ENCODE peak calls at places on chromosomes 7 and 10, in ten cellular contexts. One of them, this sample, is unnamed.

GRCh38 chr10:58373446-58373834 is 11.8 kb upstream of the TFAM start:
- DNase-seq in lung microvascular endothelial cell: no peak
- DNase-seq in T47D: no peak
- DNase-seq in GM23248: peak; percentile 17
- DNase-seq in stimulated activated CD4-positive, alpha-beta T cell treated with anti-CD3 and anti-CD28 coated beads, Interleukin-1b, Interleukin-23, amount 100 ng/mL, for 1 hour: no peak
- DNase-seq in T-helper 9 cell: no peak
- DNase-seq in AG08395: no peak
- DNase-seq in mammary epithelial cell: peak; percentile 68
- DNase-seq in head of caudate nucleus: no peak
- DNase-seq in HEK293T: no peak
- DNase-seq in this sample: no peak

GRCh38 chr10:26486985-26487850 is 49.1 kb downstream of the APBB1IP start:
- DNase-seq in T-helper 9 cell: peak; percentile 49
- DNase-seq in T47D: no peak
- DNase-seq in mammary epithelial cell: peak; percentile 57
- DNase-seq in HEK293T: no peak
- DNase-seq in head of caudate nucleus: peak; percentile 13
- DNase-seq in GM23248: peak; percentile 99
- DNase-seq in stimulated activated CD4-positive, alpha-beta T cell treated with anti-CD3 and anti-CD28 coated beads, Interleukin-1b, Interleukin-23, amount 100 ng/mL, for 1 hour: peak; percentile 44
- DNase-seq in lung microvascular endothelial cell: no peak
- DNase-seq in AG08395: peak; percentile 48
- DNase-seq in this sample: no peak

GRCh38 chr10:102710604-102711003 is 3.6 kb downstream of the ARL3 start:
- DNase-seq in T-helper 9 cell: no peak
- DNase-seq in T47D: no peak
- DNase-seq in GM23248: peak; percentile 79
- DNase-seq in AG08395: peak; percentile 55
- DNase-seq in lung microvascular endothelial cell: peak; percentile 54
- DNase-seq in mammary epithelial cell: peak; percentile 25
- DNase-seq in stimulated activated CD4-positive, alpha-beta T cell treated with anti-CD3 and anti-CD28 coated beads, Interleukin-1b, Interleukin-23, amount 100 ng/mL, for 1 hour: no peak
- DNase-seq in head of caudate nucleus: no peak
- DNase-seq in HEK293T: no peak
- DNase-seq in this sample: no peak

GRCh38 chr7:76022026-76022780 is 25.6 kb downstream of the STYXL1 start:
- DNase-seq in AG08395: no peak
- DNase-seq in lung microvascular endothelial cell: no peak
- DNase-seq in T47D: no peak
- DNase-seq in head of caudate nucleus: no peak
- DNase-seq in stimulated activated CD4-positive, alpha-beta T cell treated with anti-CD3 and anti-CD28 coated beads, Interleukin-1b, Interleukin-23, amount 100 ng/mL, for 1 hour: no peak
- DNase-seq in mammary epithelial cell: no peak
- DNase-seq in T-helper 9 cell: no peak
- DNase-seq in GM23248: no peak
- DNase-seq in HEK293T: no peak
- DNase-seq in this sample: no peak

GRCh38 chr7:87818336-87818735 is 57.8 kb downstream of the SLC25A40 start:
- DNase-seq in HEK293T: no peak
- DNase-seq in AG08395: no peak
- DNase-seq in lung microvascular endothelial cell: peak; percentile 51
- DNase-seq in T-helper 9 cell: no peak
- DNase-seq in GM23248: no peak
- DNase-seq in head of caudate nucleus: no peak
- DNase-seq in mammary epithelial cell: no peak
- DNase-seq in stimulated activated CD4-positive, alpha-beta T cell treated with anti-CD3 and anti-CD28 coated beads, Interleukin-1b, Interleukin-23, amount 100 ng/mL, for 1 hour: no peak
- DNase-seq in T47D: no peak
- DNase-seq in this sample: no peak

GRCh38 chr7:41544241-41544640 is 158.6 kb downstream of the INHBA start:
- DNase-seq in lung microvascular endothelial cell: no peak
- DNase-seq in T47D: no peak
- DNase-seq in T-helper 9 cell: no peak
- DNase-seq in mammary epithelial cell: no peak
- DNase-seq in HEK293T: no peak
- DNase-seq in AG08395: no peak
- DNase-seq in GM23248: peak; percentile 36
- DNase-seq in head of caudate nucleus: no peak
- DNase-seq in stimulated activated CD4-positive, alpha-beta T cell treated with anti-CD3 and anti-CD28 coated beads, Interleukin-1b, Interleukin-23, amount 100 ng/mL, for 1 hour: no peak
- DNase-seq in this sample: no peak

GRCh38 chr7:128322040-128322643 is 21.6 kb downstream of the RBM28 start:
- DNase-seq in T47D: no peak
- DNase-seq in HEK293T: no peak
- DNase-seq in T-helper 9 cell: no peak
- DNase-seq in AG08395: peak; percentile 57
- DNase-seq in GM23248: peak; percentile 78
- DNase-seq in lung microvascular endothelial cell: peak; percentile 55
- DNase-seq in mammary epithelial cell: peak; percentile 37
- DNase-seq in head of caudate nucleus: no peak
- DNase-seq in stimulated activated CD4-positive, alpha-beta T cell treated with anti-CD3 and anti-CD28 coated beads, Interleukin-1b, Interleukin-23, amount 100 ng/mL, for 1 hour: no peak
- DNase-seq in this sample: no peak

GRCh38 chr10:116627386-116627933 is 6.7 kb downstream of the PNLIPRP2 start:
- DNase-seq in GM23248: peak; percentile 37
- DNase-seq in lung microvascular endothelial cell: no peak
- DNase-seq in T47D: peak; percentile 53
- DNase-seq in T-helper 9 cell: no peak
- DNase-seq in AG08395: no peak
- DNase-seq in head of caudate nucleus: no peak
- DNase-seq in mammary epithelial cell: peak; percentile 23
- DNase-seq in HEK293T: no peak
- DNase-seq in stimulated activated CD4-positive, alpha-beta T cell treated with anti-CD3 and anti-CD28 coated beads, Interleukin-1b, Interleukin-23, amount 100 ng/mL, for 1 hour: no peak
- DNase-seq in this sample: no peak

GRCh38 chr7:16818732-16819131 is 13.9 kb upstream of the AGR2 start:
- DNase-seq in lung microvascular endothelial cell: no peak
- DNase-seq in stimulated activated CD4-positive, alpha-beta T cell treated with anti-CD3 and anti-CD28 coated beads, Interleukin-1b, Interleukin-23, amount 100 ng/mL, for 1 hour: no peak
- DNase-seq in AG08395: no peak
- DNase-seq in HEK293T: no peak
- DNase-seq in mammary epithelial cell: no peak
- DNase-seq in T47D: no peak
- DNase-seq in head of caudate nucleus: no peak
- DNase-seq in T-helper 9 cell: no peak
- DNase-seq in GM23248: no peak
- DNase-seq in this sample: no peak

GRCh38 chr10:69172241-69172998 is 7.6 kb upstream of the SUPV3L1 start:
- DNase-seq in T-helper 9 cell: no peak
- DNase-seq in stimulated activated CD4-positive, alpha-beta T cell treated with anti-CD3 and anti-CD28 coated beads, Interleukin-1b, Interleukin-23, amount 100 ng/mL, for 1 hour: no peak
- DNase-seq in GM23248: peak; percentile 63
- DNase-seq in lung microvascular endothelial cell: no peak
- DNase-seq in HEK293T: no peak
- DNase-seq in head of caudate nucleus: no peak
- DNase-seq in mammary epithelial cell: no peak
- DNase-seq in T47D: no peak
- DNase-seq in AG08395: peak; percentile 27
- DNase-seq in this sample: no peak

GRCh38 chr10:21020545-21020944 is 123.4 kb upstream of the NEBL start:
- DNase-seq in HEK293T: peak; percentile 41
- DNase-seq in head of caudate nucleus: no peak
- DNase-seq in AG08395: no peak
- DNase-seq in T47D: no peak
- DNase-seq in GM23248: peak; percentile 31
- DNase-seq in T-helper 9 cell: no peak
- DNase-seq in mammary epithelial cell: peak; percentile 9
- DNase-seq in lung microvascular endothelial cell: peak; percentile 14
- DNase-seq in stimulated activated CD4-positive, alpha-beta T cell treated with anti-CD3 and anti-CD28 coated beads, Interleukin-1b, Interleukin-23, amount 100 ng/mL, for 1 hour: no peak
- DNase-seq in this sample: no peak

GRCh38 chr7:84317536-84317935 is 122.9 kb upstream of the SEMA3A start:
- DNase-seq in HEK293T: no peak
- DNase-seq in GM23248: no peak
- DNase-seq in stimulated activated CD4-positive, alpha-beta T cell treated with anti-CD3 and anti-CD28 coated beads, Interleukin-1b, Interleukin-23, amount 100 ng/mL, for 1 hour: no peak
- DNase-seq in T47D: no peak
- DNase-seq in mammary epithelial cell: no peak
- DNase-seq in head of caudate nucleus: no peak
- DNase-seq in lung microvascular endothelial cell: no peak
- DNase-seq in T-helper 9 cell: no peak
- DNase-seq in AG08395: no peak
- DNase-seq in this sample: no peak